ENCODE peak calls at places on chromosomes 13 and 19, in six cellular contexts. T is GM20000; D is hippocampal formation; N is heart right ventricle; W is progenitor cell of endocrine pancreas; K is activated CD4-positive, alpha-beta T cell treated with anti-CD3 and anti-CD28 coated beads, Interleukin-2, amount 50 U/mL, for 24 hours. Q is an unnamed sample.

GRCh38 chr19:5801796-5802616 is 2.9 kb upstream of the NRTN start:
- DNase-seq in T (no peak), D (no peak), N (no peak), W (no peak), K (no peak), Q (no peak)

GRCh38 chr13:29479716-29480492 is 115.6 kb downstream of the SLC7A1 start:
- DNase-seq in T (no peak), D (no peak), N (no peak), W (no peak), K (no peak), Q (no peak)

GRCh38 chr13:48144413-48145035 is 49.6 kb upstream of the MED4 start:
- DNase-seq in T (no peak), D (no peak), N (peak), W (no peak), K (no peak), Q (no peak)

GRCh38 chr13:48853381-48854102 is 122.2 kb upstream of the FNDC3A start:
- DNase-seq in T (no peak), D (no peak), N (no peak), W (no peak), K (no peak), Q (no peak)

GRCh38 chr19:53467138-53467502 is 413 bp upstream of the ZNF813 start:
- DNase-seq in T (peak), D (no peak), N (no peak), W (peak), K (no peak), Q (peak)

GRCh38 chr13:109786457-109787134 is at the start of gene IRS2:
- DNase-seq in T (peak), D (peak), N (peak), W (peak), K (peak), Q (peak)

GRCh38 chr19:50224986-50225747 is 21.7 kb downstream of the MYH14 start:
- DNase-seq in T (no peak), D (no peak), N (peak), W (no peak), K (no peak), Q (no peak)

GRCh38 chr13:74298912-74299311 is 164.7 kb upstream of the KLF12 start:
- DNase-seq in T (no peak), D (no peak), N (no peak), W (no peak), K (no peak), Q (no peak)

GRCh38 chr13:113360446-113360845 is 3.5 kb downstream of the GRTP1 start:
- DNase-seq in T (no peak), D (no peak), N (no peak), W (no peak), K (no peak), Q (no peak)

GRCh38 chr19:2567580-2567979 is 91.7 kb downstream of the GADD45B start:
- DNase-seq in T (no peak), D (no peak), N (peak), W (no peak), K (no peak), Q (no peak)

GRCh38 chr19:17296278-17296677 is 6.9 kb downstream of the ABHD8 start:
- DNase-seq in T (no peak), D (no peak), N (no peak), W (no peak), K (no peak), Q (no peak)

GRCh38 chr13:21684576-21684975 is 13.7 kb downstream of the FGF9 start:
- DNase-seq in T (no peak), D (no peak), N (no peak), W (no peak), K (no peak), Q (no peak)

GRCh38 chr13:109381546-109382180 is 404.7 kb downstream of the IRS2 start:
- DNase-seq in T (no peak), D (no peak), N (no peak), W (no peak), K (no peak), Q (no peak)